ENCODE peak calls at places on chromosomes 6 and 20, in six cellular contexts. A is H1, U is transverse colon, T is SK-N-SH, L is sigmoid colon, I is suprapubic skin. Z is an unnamed sample.

GRCh38 chr6:26157150-26157837 is 70.1 kb downstream of the HFE start:
- DNase-seq in L (no peak), U (peak; percentile 77), A (peak; percentile 75), T (peak; percentile 50), I (peak; percentile 87), Z (peak; percentile 69)

GRCh38 chr6:28635547-28636158 is 110.0 kb downstream of the GPX5 start:
- DNase-seq in I (no peak), A (no peak), U (no peak), T (peak; percentile 81), L (no peak), Z (no peak)

GRCh38 chr20:38357653-38358207 is 11.4 kb downstream of the LBP start:
- DNase-seq in U (no peak), L (no peak), I (no peak), A (no peak), T (no peak), Z (no peak)

GRCh38 chr6:72787521-72788031 is 165.7 kb downstream of the KCNQ5 start:
- DNase-seq in T (no peak), I (no peak), U (no peak), L (no peak), A (no peak), Z (no peak)

GRCh38 chr6:145551164-145551563 is 184.2 kb downstream of the EPM2A start:
- DNase-seq in I (no peak), T (no peak), A (no peak), L (no peak), U (no peak), Z (no peak)

GRCh38 chr20:59571591-59572314 is 32.6 kb upstream of the PHACTR3 start:
- DNase-seq in A (peak; percentile 91), I (no peak), L (peak; percentile 80), U (peak; percentile 59), T (peak; percentile 91), Z (peak; percentile 55)

GRCh38 chr6:27836783-27837635 is 75.2 kb downstream of the OR2B2 start:
- DNase-seq in L (peak; percentile 72), I (no peak), T (peak; percentile 44), A (peak; percentile 56), U (peak; percentile 72), Z (peak; percentile 62)

GRCh38 chr20:23668477-23668951 is 20.3 kb downstream of the CST4 start:
- DNase-seq in U (peak; percentile 50), L (peak; percentile 74), T (peak; percentile 63), A (peak; percentile 88), I (no peak), Z (peak; percentile 50)

GRCh38 chr20:63854766-63855362 is 6.4 kb upstream of the ABHD16B start:
- DNase-seq in L (no peak), A (peak; percentile 69), I (no peak), T (peak; percentile 68), U (no peak), Z (no peak)

GRCh38 chr6:38387994-38388393 is 251.7 kb downstream of the BTBD9 start:
- DNase-seq in T (peak; percentile 38), A (no peak), I (no peak), L (no peak), U (no peak), Z (no peak)

GRCh38 chr6:168699631-168700315 is 258.8 kb downstream of the SMOC2 start:
- DNase-seq in I (no peak), T (peak; percentile 79), U (no peak), A (no peak), L (peak; percentile 86), Z (no peak)

GRCh38 chr6:26295691-26296555 is 69.1 kb upstream of the BTN3A2 start:
- DNase-seq in L (no peak), U (peak; percentile 27), A (no peak), T (no peak), I (no peak), Z (peak; percentile 30)

GRCh38 chr6:80477591-80478370 is 371.3 kb downstream of the BCKDHB start:
- DNase-seq in L (no peak), U (no peak), T (no peak), A (no peak), I (no peak), Z (no peak)

GRCh38 chr6:167842457-167842856 is 15.7 kb downstream of the AFDN start:
- DNase-seq in A (no peak), U (no peak), I (no peak), L (no peak), T (no peak), Z (no peak)

GRCh38 chr6:326896-327537 is 34.7 kb downstream of the DUSP22 start:
- DNase-seq in A (no peak), T (no peak), I (no peak), L (peak; percentile 69), U (no peak), Z (no peak)

GRCh38 chr20:35463455-35464300 is 8.3 kb downstream of the CEP250 start:
- DNase-seq in I (no peak), L (no peak), A (peak; percentile 81), T (peak; percentile 65), U (peak; percentile 57), Z (peak; percentile 58)

GRCh38 chr20:46057856-46058655 is 29.0 kb downstream of the SLC12A5 start:
- DNase-seq in I (peak; percentile 61), U (peak; percentile 16), A (no peak), T (no peak), L (peak; percentile 72), Z (peak; percentile 35)

GRCh38 chr20:45373353-45374100 is 4.6 kb downstream of the TP53TG5 start:
- DNase-seq in U (peak; percentile 95), T (peak; percentile 83), I (peak; percentile 95), A (peak; percentile 96), L (peak; percentile 96), Z (peak; percentile 92)

GRCh38 chr6:74936886-74937285 is 269.0 kb downstream of the COL12A1 start:
- DNase-seq in U (no peak), T (no peak), L (no peak), A (no peak), I (no peak), Z (no peak)

GRCh38 chr6:121305957-121306607 is 28.2 kb downstream of the TBC1D32 start:
- DNase-seq in U (no peak), I (no peak), L (no peak), A (no peak), T (peak; percentile 27), Z (no peak)

GRCh38 chr6:4940416-4940815 is 63.4 kb downstream of the RPP40 start:
- DNase-seq in I (no peak), U (no peak), T (no peak), A (peak; percentile 37), L (no peak), Z (no peak)

GRCh38 chr6:28817808-28818145 is 106.0 kb downstream of the TRIM27 start:
- DNase-seq in A (no peak), L (no peak), I (no peak), T (no peak), U (no peak), Z (no peak)

GRCh38 chr6:2582268-2582667 is 168.5 kb downstream of the MYLK4 start:
- DNase-seq in L (no peak), T (no peak), I (no peak), U (no peak), A (no peak), Z (no peak)
- TF ChIP-seq EP300 in L (no peak), T (no peak), I (no peak), U (no peak), A (no peak), Z (no peak)

DNA sequence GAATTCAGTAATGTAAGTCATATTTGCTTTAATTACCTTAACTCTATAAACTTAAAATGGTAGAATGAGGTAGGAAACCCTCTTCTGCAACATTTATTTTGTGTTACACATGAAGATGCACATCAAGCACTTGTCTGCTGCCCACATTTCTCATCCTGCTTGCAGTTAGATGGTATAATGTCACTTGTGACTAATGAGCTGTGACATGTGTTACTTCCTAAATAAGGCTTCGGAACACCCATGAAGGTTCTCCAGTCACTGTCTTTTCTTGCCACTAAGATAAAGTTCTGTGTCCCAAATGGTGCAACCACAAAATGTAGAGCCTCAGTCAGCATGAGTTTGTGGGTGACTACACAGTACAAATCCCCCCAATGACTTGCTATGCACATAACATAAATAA is 157.4 kb downstream of the PTPRK start:
- DNase-seq in I (no peak), U (no peak), A (no peak), T (no peak), L (no peak), Z (no peak)
- TF ChIP-seq POLR2AphosphoS5 in I (no peak), U (no peak), A (no peak), T (no peak), L (no peak), Z (no peak)

DNA sequence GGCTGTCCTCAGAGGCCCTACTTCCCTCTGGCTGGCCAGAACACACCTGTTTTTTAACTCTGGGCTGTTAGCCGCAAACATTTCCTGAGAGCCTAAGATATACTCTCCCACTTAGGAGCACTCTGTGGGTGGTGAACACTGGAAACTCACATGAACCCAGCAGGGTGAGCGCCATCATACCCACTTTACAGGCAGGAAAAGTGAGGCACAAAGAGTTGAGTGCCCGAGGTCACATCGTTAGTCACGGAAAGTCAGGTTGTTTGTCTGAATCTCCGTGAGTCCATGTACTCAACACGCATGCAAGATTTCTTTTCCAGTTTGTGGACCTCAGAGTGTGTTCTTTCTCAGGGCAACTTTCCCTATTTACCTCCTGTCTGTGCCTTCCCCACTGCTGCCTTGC is 1.9 kb downstream of the BAK1 start:
- DNase-seq in L (no peak), U (no peak), I (no peak), T (no peak), A (no peak), Z (no peak)
- H3K4me3 ChIP-seq in L (peak overlapping the region; percentile 92), U (peak overlapping the region; percentile 73), I (peak overlapping the region; percentile 62), T (no peak overlapping the region), A (no peak overlapping the region), Z (peak overlapping the region; percentile 91)

DNA sequence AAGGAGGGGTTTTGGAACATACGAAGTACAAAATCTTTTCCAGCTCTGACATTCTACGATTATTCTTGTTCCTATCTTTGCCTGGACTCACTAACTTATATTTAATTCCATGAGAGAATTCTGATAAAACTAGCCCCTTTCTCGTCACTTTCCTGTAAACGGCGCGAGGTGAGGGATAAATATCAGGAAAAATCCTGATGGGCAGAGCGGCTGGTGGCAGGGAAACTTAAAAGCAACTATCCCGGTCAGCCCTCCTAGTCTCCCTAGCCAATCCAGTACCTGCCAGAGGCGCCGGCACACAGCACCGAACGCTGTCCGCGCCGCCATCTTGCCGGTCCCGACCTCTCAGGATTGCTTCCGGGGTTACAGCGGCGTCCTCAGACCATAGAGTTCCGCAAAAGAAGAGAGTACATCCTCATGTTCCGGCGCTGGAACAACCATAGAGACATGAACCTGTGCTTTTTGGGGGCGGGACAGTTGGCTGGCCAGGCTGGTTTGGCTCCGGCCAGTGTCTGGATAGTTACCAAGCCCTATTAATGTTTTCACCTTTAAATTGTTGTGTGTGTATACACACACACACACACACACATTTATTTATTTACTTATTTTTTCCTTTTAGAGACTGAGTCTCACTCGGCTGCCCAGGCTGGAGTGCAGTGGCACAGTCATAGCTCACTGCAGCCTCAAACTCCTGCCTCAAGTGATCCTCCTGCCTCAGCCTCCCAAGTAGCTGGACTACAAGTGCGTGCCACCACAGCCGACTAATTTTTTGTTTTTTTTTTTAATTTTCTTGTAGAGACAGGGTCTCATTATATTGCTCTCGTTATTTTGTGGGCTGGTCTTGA is at the start of gene MRPS10:
- DNase-seq in T (peak; percentile 91), A (peak; percentile 87), U (peak; percentile 93), L (peak; percentile 96), I (peak; percentile 96), Z (peak; percentile 95)
- TF ChIP-seq EP300 in T (peak; percentile 36), A (no peak), U (no peak), L (no peak), I (no peak), Z (no peak)

DNA sequence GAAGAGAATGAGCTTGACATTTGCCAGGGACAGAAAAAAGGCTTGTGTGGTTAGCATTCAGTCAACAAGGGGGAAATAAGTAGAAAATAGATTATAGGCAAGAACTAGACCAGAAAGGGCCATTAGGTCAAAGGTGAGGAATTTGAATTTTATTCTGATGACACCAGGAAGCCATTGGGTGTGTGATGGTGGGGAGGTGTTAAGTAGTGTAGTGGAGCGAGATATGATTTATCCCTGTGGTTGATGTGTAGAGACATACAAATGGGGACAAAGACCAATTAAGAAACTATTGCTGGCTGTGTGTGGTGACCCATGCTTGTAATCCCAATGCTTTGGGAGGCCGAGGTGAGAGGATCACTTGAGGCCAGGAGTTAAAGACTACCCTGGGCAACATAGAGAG is 11.0 kb downstream of the DSTN start:
- DNase-seq in U (no peak), I (no peak), A (no peak), T (no peak), L (no peak), Z (no peak)
- TF ChIP-seq POLR2AphosphoS5 in U (no peak), I (no peak), A (no peak), T (no peak), L (no peak), Z (no peak)

Z was measured in stomach.